ENCODE peak calls at places on chromosomes 11 and 22, in six cellular contexts. G, R, H, Q, C and F are unnamed samples.
A peak's percentile ranks its signal among the peaks of the same experiment; 100 is the strongest.

GRCh38 chr11:34941688-34942087 is 25.3 kb downstream of the PDHX start:
- DNase-seq in C (no peak), Q (no peak), R (no peak), H (no peak), G (no peak), F (no peak)

GRCh38 chr11:61712301-61712700 is 32.1 kb downstream of the DAGLA start:
- DNase-seq in C (no peak), H (no peak), R (no peak), Q (no peak), G (no peak), F (no peak)

GRCh38 chr22:40247976-40248375 is 70.3 kb downstream of the TNRC6B start:
- DNase-seq in R (no peak), Q (no peak), H (no peak), C (no peak), G (no peak), F (no peak)

GRCh38 chr22:38172489-38173155 is 9.0 kb downstream of the PLA2G6 start:
- DNase-seq in G (no peak), Q (no peak), C (no peak), H (no peak), R (peak; percentile 66), F (no peak)

GRCh38 chr11:63873381-63873780 is 34.5 kb downstream of the MARK2 start:
- DNase-seq in R (no peak), H (no peak), Q (no peak), G (no peak), C (no peak), F (no peak)

GRCh38 chr11:110287537-110287936 is 8.9 kb downstream of the RDX start:
- DNase-seq in R (no peak), Q (no peak), C (no peak), H (no peak), G (no peak), F (no peak)

GRCh38 chr22:17742528-17742902 is 31.8 kb downstream of the BID start:
- DNase-seq in H (peak; percentile 92), Q (peak; percentile 80), R (peak; percentile 63), C (no peak), G (peak; percentile 59), F (peak; percentile 72)

GRCh38 chr22:29342577-29343312 is 27.2 kb upstream of the RASL10A start:
- DNase-seq in G (no peak), R (peak; percentile 60), C (no peak), H (peak; percentile 17), Q (no peak), F (no peak)

GRCh38 chr11:30710216-30710615 is 124.1 kb upstream of the MPPED2 start:
- DNase-seq in Q (no peak), G (no peak), H (no peak), C (no peak), R (no peak), F (no peak)

GRCh38 chr11:134762248-134763029 is 350.4 kb upstream of the B3GAT1 start:
- DNase-seq in R (no peak), G (no peak), Q (no peak), C (no peak), H (peak; percentile 16), F (peak; percentile 57)

GRCh38 chr11:131668867-131669780 is 298.7 kb downstream of the NTM start:
- DNase-seq in C (no peak), R (peak; percentile 17), Q (no peak), G (peak; percentile 6), H (peak; percentile 67), F (peak; percentile 48)

GRCh38 chr22:50620861-50621490 is 7.0 kb downstream of the ARSA start:
- DNase-seq in R (peak; percentile 25), Q (no peak), H (no peak), C (peak; percentile 86), G (no peak), F (no peak)

GRCh38 chr11:9019861-9020260 is 16.1 kb upstream of the NRIP3 start:
- DNase-seq in R (no peak), Q (no peak), G (no peak), C (no peak), H (no peak), F (no peak)

GRCh38 chr11:27230175-27230565 is 132.8 kb downstream of the CCDC34 start:
- DNase-seq in C (no peak), H (no peak), R (no peak), G (no peak), Q (no peak), F (no peak)

GRCh38 chr22:39290248-39290720 is 29.1 kb downstream of the RPL3 start:
- DNase-seq in R (no peak), G (peak; percentile 48), H (no peak), Q (no peak), C (no peak), F (no peak)

GRCh38 chr11:95886462-95886861 is 37.4 kb downstream of the MTMR2 start:
- DNase-seq in R (no peak), G (no peak), H (no peak), C (no peak), Q (no peak), F (no peak)

GRCh38 chr11:61369372-61370348 is 7.5 kb downstream of the TMEM138 start:
- DNase-seq in C (peak; percentile 77), Q (no peak), H (no peak), R (peak; percentile 76), G (no peak), F (no peak)

GRCh38 chr22:21702700-21703683 is 32.6 kb downstream of the YPEL1 start:
- DNase-seq in R (no peak), C (no peak), H (no peak), G (no peak), Q (no peak), F (no peak)

GRCh38 chr22:45263790-45264269 is 20.9 kb upstream of the UPK3A start:
- DNase-seq in R (peak; percentile 75), H (peak; percentile 77), G (peak; percentile 46), C (no peak), Q (no peak), F (no peak)

GRCh38 chr22:45262931-45263789 is 21.6 kb upstream of the UPK3A start:
- DNase-seq in Q (no peak), R (no peak), H (no peak), G (no peak), C (peak; percentile 71), F (no peak)

GRCh38 chr22:45261407-45262088 is 20.9 kb upstream of the KIAA0930 start:
- DNase-seq in H (no peak), R (no peak), G (no peak), Q (no peak), C (no peak), F (no peak)

GRCh38 chr22:45259754-45260394 is 19.2 kb upstream of the KIAA0930 start:
- DNase-seq in H (no peak), Q (no peak), R (no peak), C (no peak), G (no peak), F (no peak)

DNA sequence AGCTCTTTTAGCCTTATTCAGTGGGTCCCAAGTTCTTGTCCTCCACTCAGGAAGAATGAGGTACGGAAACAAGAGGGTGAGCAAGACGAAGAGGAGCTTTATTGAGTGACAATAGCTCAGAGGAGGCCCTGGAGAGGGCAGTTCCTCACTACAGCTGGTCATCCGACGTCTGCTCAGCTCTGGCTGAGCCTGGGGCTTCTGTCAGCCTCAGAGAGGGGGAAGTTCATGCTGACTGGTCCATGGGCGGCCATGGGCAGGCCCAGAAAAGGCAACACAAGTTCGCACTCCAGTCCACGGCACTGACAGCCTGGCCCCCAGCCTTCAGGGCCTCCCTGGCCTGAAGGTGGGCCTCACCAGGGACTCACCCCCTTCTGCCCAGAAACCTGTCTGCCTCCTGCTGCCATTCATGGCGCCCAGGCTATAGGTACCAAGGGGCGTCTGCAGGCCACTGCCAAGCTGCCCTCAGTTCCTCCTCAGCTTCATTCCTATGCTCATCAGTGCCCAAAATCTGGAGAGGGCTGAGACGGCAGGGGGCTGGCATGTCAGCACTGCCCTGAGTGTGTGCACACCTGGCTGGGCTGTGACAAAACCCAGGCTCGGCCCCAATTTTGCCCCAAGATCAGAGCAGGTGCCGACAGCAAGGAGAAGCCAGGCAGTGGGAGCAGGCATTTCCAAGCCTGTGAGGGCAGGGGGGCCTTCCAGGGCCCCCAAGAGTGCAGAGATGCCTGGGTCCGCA is 21.7 kb upstream of the KIAA0930 start:
- DNase-seq in C (no peak), Q (no peak), G (no peak), H (no peak), R (no peak), F (no peak)
- H3K9ac ChIP-seq in C (no peak overlapping the region), Q (no peak overlapping the region), G (no peak overlapping the region), H (no peak overlapping the region), R (no peak overlapping the region), F (no peak overlapping the region)

GRCh38 chr22:27299181-27300085 is 502.1 kb downstream of the MN1 start:
- DNase-seq in Q (no peak), R (no peak), G (no peak), C (no peak), H (peak; percentile 17), F (no peak)
- TF ChIP-seq ZNF274 in Q (no peak), R (no peak), G (no peak), C (no peak), H (no peak), F (no peak)

GRCh38 chr11:3369366-3369765 is 9.6 kb downstream of the ZNF195 start:
- DNase-seq in G (no peak), C (no peak), H (no peak), Q (no peak), R (no peak), F (no peak)
- H3K9me3 ChIP-seq in G (peaks cover 34% of the 10 kb centered on the region), C (peaks cover 44% of the 10 kb centered on the region), H (peaks cover 25% of the 10 kb centered on the region), Q (peaks cover 6% of the 10 kb centered on the region), R (peaks cover 14% of the 10 kb centered on the region), F (peaks cover 77% of the 10 kb centered on the region)

GRCh38 chr11:72740060-72740424 is 12.2 kb downstream of the ARAP1 start:
- DNase-seq in G (no peak), C (no peak), Q (no peak), H (no peak), R (no peak), F (no peak)

GRCh38 chr11:72737341-72737740 is 14.9 kb downstream of the ARAP1 start:
- DNase-seq in R (no peak), Q (no peak), G (no peak), H (no peak), C (no peak), F (no peak)

GRCh38 chr11:72736452-72737069 is 15.6 kb downstream of the ARAP1 start:
- DNase-seq in G (peak; percentile 26), Q (no peak), H (peak; percentile 62), R (no peak), C (no peak), F (no peak)

GRCh38 chr11:72739240-72740059 is 12.8 kb downstream of the ARAP1 start:
- DNase-seq in H (no peak), C (no peak), R (no peak), Q (no peak), G (no peak), F (no peak)

DNA sequence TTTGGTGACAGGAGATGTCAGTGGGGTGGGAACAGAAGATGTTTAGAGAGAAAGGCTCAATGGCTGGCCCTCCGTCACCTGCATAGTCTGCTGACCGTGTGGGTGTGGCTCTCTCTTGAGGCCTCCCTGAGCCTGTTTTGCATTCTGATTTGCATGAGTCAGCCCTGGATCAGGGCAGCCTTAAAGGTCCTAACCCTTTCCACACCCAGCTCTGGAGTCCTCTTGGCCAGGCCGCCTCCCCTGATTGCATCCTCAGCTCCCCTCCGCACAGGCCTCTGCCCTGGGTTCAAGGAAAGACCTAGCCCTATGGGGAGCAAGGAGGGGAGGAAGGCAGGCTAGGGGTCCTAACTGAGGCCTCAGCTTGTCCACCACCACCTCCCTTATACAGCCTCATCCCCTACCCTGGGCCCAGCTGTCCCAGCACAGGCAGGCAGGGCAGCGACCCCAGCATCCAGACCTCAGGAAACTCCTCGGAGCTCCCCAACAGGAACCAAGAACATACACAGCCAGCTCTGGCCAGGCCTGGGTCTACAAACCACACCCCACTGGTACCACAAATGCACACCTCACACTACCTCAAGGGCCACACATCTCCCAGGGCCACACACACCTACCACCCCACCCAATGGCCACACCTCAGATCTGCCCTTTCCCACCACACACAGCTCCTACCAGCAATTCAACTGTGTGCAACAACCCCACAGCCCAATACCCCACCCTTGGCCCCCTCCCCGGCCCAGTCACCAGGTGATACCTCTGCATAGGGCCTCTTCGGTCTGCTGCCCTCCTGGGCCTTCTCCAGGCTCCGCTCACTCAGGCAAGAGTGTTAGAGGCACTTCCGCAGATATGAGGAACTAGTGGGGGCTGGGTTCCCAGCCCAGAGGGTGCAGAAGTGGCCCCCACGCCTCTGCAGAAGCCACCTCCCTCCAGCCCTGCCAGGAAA is 13.7 kb downstream of the ARAP1 start:
- DNase-seq in C (no peak), R (no peak), G (no peak), H (peak; percentile 70), Q (no peak), F (no peak)
- H3K9ac ChIP-seq in C (peak overlapping the region; percentile 77), R (no peak overlapping the region), G (no peak overlapping the region), H (no peak overlapping the region), Q (no peak overlapping the region), F (no peak overlapping the region)